ENCODE peak calls at places on chromosomes 11 and 22, in five cellular contexts. One of them, this sample, is unnamed.

GRCh38 chr11:106047636-106048035 is 25.6 kb upstream of the MSANTD4 start:
- DNase-seq in OCI-LY7: no peak
- DNase-seq in esophagus muscularis mucosa: no peak
- DNase-seq in brain microvascular endothelial cell: no peak
- DNase-seq in Panc1: no peak
- DNase-seq in this sample: no peak

GRCh38 chr22:47031628-47031915 is 269.1 kb downstream of the TBC1D22A start:
- DNase-seq in OCI-LY7: no peak
- DNase-seq in esophagus muscularis mucosa: no peak
- DNase-seq in brain microvascular endothelial cell: no peak
- DNase-seq in Panc1: no peak
- DNase-seq in this sample: no peak

GRCh38 chr11:72236083-72236697 is 7.8 kb downstream of the PHOX2A start:
- DNase-seq in OCI-LY7: no peak
- DNase-seq in esophagus muscularis mucosa: no peak
- DNase-seq in brain microvascular endothelial cell: no peak
- DNase-seq in Panc1: no peak
- DNase-seq in this sample: no peak

GRCh38 chr11:84430661-84431060 is 1144.5 kb upstream of the CCDC90B start:
- DNase-seq in OCI-LY7: no peak
- DNase-seq in esophagus muscularis mucosa: no peak
- DNase-seq in brain microvascular endothelial cell: no peak
- DNase-seq in Panc1: no peak
- DNase-seq in this sample: no peak

GRCh38 chr11:117145393-117145761 is 1.3 kb downstream of the PAFAH1B2 start:
- DNase-seq in OCI-LY7: peak; percentile 38
- DNase-seq in esophagus muscularis mucosa: no peak
- DNase-seq in brain microvascular endothelial cell: peak; percentile 32
- DNase-seq in Panc1: no peak
- DNase-seq in this sample: no peak

GRCh38 chr11:79227732-79228416 is 213.0 kb downstream of the TENM4 start:
- DNase-seq in OCI-LY7: no peak
- DNase-seq in esophagus muscularis mucosa: no peak
- DNase-seq in brain microvascular endothelial cell: no peak
- DNase-seq in Panc1: no peak
- DNase-seq in this sample: no peak

GRCh38 chr22:24077416-24077815 is 66.3 kb downstream of the CABIN1 start:
- DNase-seq in OCI-LY7: no peak
- DNase-seq in esophagus muscularis mucosa: no peak
- DNase-seq in brain microvascular endothelial cell: no peak
- DNase-seq in Panc1: no peak
- DNase-seq in this sample: no peak

GRCh38 chr11:134047586-134047999 is 21.3 kb upstream of the JAM3 start:
- DNase-seq in OCI-LY7: no peak
- DNase-seq in esophagus muscularis mucosa: peak; percentile 97
- DNase-seq in brain microvascular endothelial cell: peak; percentile 55
- DNase-seq in Panc1: no peak
- DNase-seq in this sample: no peak

GRCh38 chr22:33000342-33001280 is 57.6 kb downstream of the SYN3 start:
- DNase-seq in OCI-LY7: peak; percentile 73
- DNase-seq in esophagus muscularis mucosa: peak; percentile 91
- DNase-seq in brain microvascular endothelial cell: peak; percentile 47
- DNase-seq in Panc1: peak; percentile 7
- DNase-seq in this sample: no peak

GRCh38 chr22:44839061-44839460 is 86.7 kb downstream of the ARHGAP8 start:
- DNase-seq in OCI-LY7: no peak
- DNase-seq in esophagus muscularis mucosa: no peak
- DNase-seq in brain microvascular endothelial cell: no peak
- DNase-seq in Panc1: no peak
- DNase-seq in this sample: no peak

GRCh38 chr11:44893250-44894216 is 57.1 kb downstream of the TP53I11 start:
- DNase-seq in OCI-LY7: no peak
- DNase-seq in esophagus muscularis mucosa: no peak
- DNase-seq in brain microvascular endothelial cell: no peak
- DNase-seq in Panc1: no peak
- DNase-seq in this sample: peak; percentile 20

GRCh38 chr11:130163346-130164220 is 4.0 kb downstream of the ST14 start:
- DNase-seq in OCI-LY7: peak; percentile 70
- DNase-seq in esophagus muscularis mucosa: no peak
- DNase-seq in brain microvascular endothelial cell: no peak
- DNase-seq in Panc1: no peak
- DNase-seq in this sample: no peak

DNA sequence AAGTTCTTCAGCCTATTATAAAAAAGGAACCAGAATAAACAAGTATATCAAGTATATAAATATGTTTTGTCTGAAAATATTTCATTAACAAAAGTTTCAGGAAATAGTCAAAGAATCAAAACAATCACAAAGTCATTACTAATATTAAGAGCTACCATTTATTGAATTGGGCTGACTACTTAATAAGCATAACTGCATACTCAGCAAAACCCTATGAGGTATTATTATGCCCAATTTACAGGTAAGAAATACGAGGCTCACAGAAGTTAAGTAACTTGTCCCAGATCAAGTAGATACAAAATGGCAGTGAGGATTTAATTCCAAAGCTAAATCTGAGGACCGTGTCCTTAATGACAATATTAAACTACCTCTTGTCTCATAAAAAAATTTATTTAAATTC is 52.2 kb downstream of the EIF3M start:
- DNase-seq in OCI-LY7: no peak
- DNase-seq in esophagus muscularis mucosa: no peak
- DNase-seq in brain microvascular endothelial cell: no peak
- DNase-seq in Panc1: no peak
- DNase-seq in this sample: no peak
- TF ChIP-seq CTCF in OCI-LY7: no peak
- TF ChIP-seq CTCF in esophagus muscularis mucosa: no peak
- TF ChIP-seq CTCF in brain microvascular endothelial cell: no peak
- TF ChIP-seq CTCF in Panc1: no peak
- TF ChIP-seq CTCF in this sample: no peak

DNA sequence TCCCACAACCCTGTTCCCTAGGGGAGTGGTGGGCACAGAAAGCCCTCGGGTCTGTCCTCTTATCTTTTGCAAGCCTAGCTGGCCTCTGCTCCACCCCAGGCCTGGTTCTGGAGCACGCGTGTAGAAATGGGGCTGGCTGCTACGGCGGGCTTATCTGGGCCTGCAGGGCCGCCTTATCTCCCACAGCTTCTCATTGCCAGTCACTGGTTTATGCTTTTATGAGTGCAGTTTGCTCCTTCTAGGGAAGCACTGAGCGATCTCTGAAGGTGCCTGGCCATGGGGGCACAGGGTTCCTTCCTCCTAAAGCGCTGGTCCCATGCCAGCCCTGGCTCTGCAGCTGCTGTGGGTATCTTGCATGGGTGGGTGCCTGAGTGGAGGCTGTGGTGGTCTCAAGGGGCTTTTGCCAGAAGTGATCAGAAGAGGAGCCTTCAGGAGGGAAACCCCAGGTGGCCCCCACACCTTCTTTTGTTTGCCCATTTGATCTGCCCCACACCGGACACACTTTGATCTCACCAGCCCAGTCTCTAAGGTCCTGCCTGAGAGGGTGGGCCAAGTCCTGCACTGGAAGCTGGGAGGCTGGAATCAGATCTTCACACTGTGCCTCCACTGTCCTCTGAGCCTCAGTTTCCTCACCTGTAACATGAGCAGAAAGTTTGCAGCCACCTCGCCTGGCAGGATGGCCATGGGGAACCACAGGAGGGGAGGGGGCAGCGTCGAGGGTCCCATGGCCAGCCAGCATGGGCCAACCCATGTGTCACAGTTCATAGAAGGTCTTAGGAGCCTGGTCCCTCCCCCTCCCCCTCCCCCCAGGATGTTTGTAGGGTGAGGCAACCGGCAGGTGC is 86.6 kb upstream of the FGF3 start:
- DNase-seq in OCI-LY7: no peak
- DNase-seq in esophagus muscularis mucosa: no peak
- DNase-seq in brain microvascular endothelial cell: no peak
- DNase-seq in Panc1: no peak
- DNase-seq in this sample: no peak
- H3K4me3 ChIP-seq in OCI-LY7: no peak overlapping the region
- H3K4me3 ChIP-seq in esophagus muscularis mucosa: no peak overlapping the region
- H3K4me3 ChIP-seq in brain microvascular endothelial cell: no peak overlapping the region
- H3K4me3 ChIP-seq in Panc1: no peak overlapping the region
- H3K4me3 ChIP-seq in this sample: no peak overlapping the region

GRCh38 chr11:65541093-65542010 is 16.5 kb downstream of the SCYL1 start:
- DNase-seq in OCI-LY7: peak; percentile 25
- DNase-seq in esophagus muscularis mucosa: no peak
- DNase-seq in brain microvascular endothelial cell: no peak
- DNase-seq in Panc1: no peak
- DNase-seq in this sample: no peak
- TF ChIP-seq CTCF in OCI-LY7: no peak
- TF ChIP-seq CTCF in esophagus muscularis mucosa: no peak
- TF ChIP-seq CTCF in brain microvascular endothelial cell: no peak
- TF ChIP-seq CTCF in Panc1: no peak
- TF ChIP-seq CTCF in this sample: no peak

GRCh38 chr11:58921778-58922390 is 17.4 kb upstream of the GLYATL1 start:
- DNase-seq in OCI-LY7: no peak
- DNase-seq in esophagus muscularis mucosa: no peak
- DNase-seq in brain microvascular endothelial cell: no peak
- DNase-seq in Panc1: no peak
- DNase-seq in this sample: no peak

GRCh38 chr11:58917159-58917765 is 22.0 kb upstream of the GLYATL1 start:
- DNase-seq in OCI-LY7: no peak
- DNase-seq in esophagus muscularis mucosa: peak; percentile 47
- DNase-seq in brain microvascular endothelial cell: no peak
- DNase-seq in Panc1: no peak
- DNase-seq in this sample: no peak

GRCh38 chr11:58922475-58922874 is 16.8 kb upstream of the GLYATL1 start:
- DNase-seq in OCI-LY7: no peak
- DNase-seq in esophagus muscularis mucosa: no peak
- DNase-seq in brain microvascular endothelial cell: no peak
- DNase-seq in Panc1: no peak
- DNase-seq in this sample: no peak

GRCh38 chr11:58919980-58920379 is 19.3 kb upstream of the GLYATL1 start:
- DNase-seq in OCI-LY7: peak; percentile 9
- DNase-seq in esophagus muscularis mucosa: no peak
- DNase-seq in brain microvascular endothelial cell: no peak
- DNase-seq in Panc1: no peak
- DNase-seq in this sample: no peak

GRCh38 chr11:58919561-58919960 is 19.7 kb upstream of the GLYATL1 start:
- DNase-seq in OCI-LY7: no peak
- DNase-seq in esophagus muscularis mucosa: peak; percentile 72
- DNase-seq in brain microvascular endothelial cell: no peak
- DNase-seq in Panc1: no peak
- DNase-seq in this sample: no peak
- H3K4me3 ChIP-seq in OCI-LY7: no peak overlapping the region
- H3K4me3 ChIP-seq in esophagus muscularis mucosa: no peak overlapping the region
- H3K4me3 ChIP-seq in brain microvascular endothelial cell: no peak overlapping the region
- H3K4me3 ChIP-seq in Panc1: no peak overlapping the region
- H3K4me3 ChIP-seq in this sample: no peak overlapping the region

DNA sequence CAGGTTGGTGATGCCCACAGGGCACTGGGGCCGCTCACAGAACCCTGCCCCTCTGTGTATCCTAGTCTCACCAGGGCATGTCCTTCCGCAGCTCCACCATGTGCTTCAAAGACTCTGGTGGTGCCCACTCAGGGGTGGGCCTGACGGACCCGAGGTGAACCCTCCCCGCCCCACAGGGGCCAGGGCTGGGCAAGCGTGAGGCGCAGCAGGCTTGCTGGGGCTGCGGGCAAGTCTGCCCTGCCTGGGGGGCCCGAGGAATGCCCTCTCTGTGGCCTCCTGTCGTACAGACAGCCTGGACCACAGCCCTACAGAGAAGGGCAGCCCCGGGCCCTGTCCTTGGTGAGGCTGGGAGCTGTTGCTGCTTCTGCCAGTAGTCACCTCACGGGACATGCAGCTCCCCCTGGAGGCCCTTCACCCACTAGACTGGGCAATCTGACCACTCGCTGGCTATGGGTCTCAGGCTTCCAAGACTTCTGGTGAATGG is 40.2 kb downstream of the TBX1 start:
- DNase-seq in OCI-LY7: no peak
- DNase-seq in esophagus muscularis mucosa: no peak
- DNase-seq in brain microvascular endothelial cell: peak; percentile 24
- DNase-seq in Panc1: no peak
- DNase-seq in this sample: no peak
- TF ChIP-seq CTCF in OCI-LY7: no peak
- TF ChIP-seq CTCF in esophagus muscularis mucosa: no peak
- TF ChIP-seq CTCF in brain microvascular endothelial cell: peak; percentile 75
- TF ChIP-seq CTCF in Panc1: no peak
- TF ChIP-seq CTCF in this sample: peak; percentile 54

GRCh38 chr11:6681949-6682348 is 1.2 kb downstream of the MRPL17 start:
- DNase-seq in OCI-LY7: peak; percentile 24
- DNase-seq in esophagus muscularis mucosa: no peak
- DNase-seq in brain microvascular endothelial cell: peak; percentile 15
- DNase-seq in Panc1: no peak
- DNase-seq in this sample: no peak

GRCh38 chr11:6682591-6682935 is 577 bp downstream of the MRPL17 start:
- DNase-seq in OCI-LY7: peak; percentile 37
- DNase-seq in esophagus muscularis mucosa: no peak
- DNase-seq in brain microvascular endothelial cell: no peak
- DNase-seq in Panc1: no peak
- DNase-seq in this sample: no peak

GRCh38 chr11:6677018-6677417 is 6.1 kb downstream of the MRPL17 start:
- DNase-seq in OCI-LY7: no peak
- DNase-seq in esophagus muscularis mucosa: no peak
- DNase-seq in brain microvascular endothelial cell: no peak
- DNase-seq in Panc1: no peak
- DNase-seq in this sample: no peak

GRCh38 chr11:6682936-6683861 is at the start of gene MRPL17:
- DNase-seq in OCI-LY7: peak; percentile 100
- DNase-seq in esophagus muscularis mucosa: peak; percentile 100
- DNase-seq in brain microvascular endothelial cell: peak; percentile 99
- DNase-seq in Panc1: peak; percentile 99
- DNase-seq in this sample: peak; percentile 92

DNA sequence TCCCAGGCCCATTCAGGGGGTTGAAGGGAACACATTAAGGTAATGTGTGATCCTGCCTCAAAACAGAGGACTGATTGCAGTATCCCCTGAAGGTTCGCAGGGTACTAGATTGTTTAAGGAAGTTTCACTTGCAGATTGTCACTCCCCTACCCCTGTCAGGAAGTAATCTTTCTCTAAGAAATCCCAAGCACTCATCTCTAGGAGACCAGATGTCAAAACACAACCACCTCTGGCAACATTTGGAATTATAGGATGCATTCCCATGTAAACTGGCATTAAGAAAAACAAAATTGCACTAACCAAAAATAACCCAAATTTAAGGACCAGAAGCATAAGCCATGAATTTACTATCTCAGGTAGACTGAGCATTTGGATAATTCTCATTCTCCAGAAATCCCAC is 1.6 kb downstream of the MRPL17 start:
- DNase-seq in OCI-LY7: no peak
- DNase-seq in esophagus muscularis mucosa: no peak
- DNase-seq in brain microvascular endothelial cell: no peak
- DNase-seq in Panc1: no peak
- DNase-seq in this sample: no peak
- H3K4me3 ChIP-seq in OCI-LY7: peak overlapping the region; percentile 85
- H3K4me3 ChIP-seq in esophagus muscularis mucosa: no peak overlapping the region
- H3K4me3 ChIP-seq in brain microvascular endothelial cell: peak overlapping the region; percentile 99
- H3K4me3 ChIP-seq in Panc1: peak overlapping the region; percentile 82
- H3K4me3 ChIP-seq in this sample: peak overlapping the region; percentile 97

GRCh38 chr11:64164392-64165312 is 1.3 kb downstream of the MACROD1 start:
- DNase-seq in OCI-LY7: no peak
- DNase-seq in esophagus muscularis mucosa: no peak
- DNase-seq in brain microvascular endothelial cell: no peak
- DNase-seq in Panc1: no peak
- DNase-seq in this sample: no peak
- TF ChIP-seq CTCF in OCI-LY7: no peak
- TF ChIP-seq CTCF in esophagus muscularis mucosa: no peak
- TF ChIP-seq CTCF in brain microvascular endothelial cell: no peak
- TF ChIP-seq CTCF in Panc1: no peak
- TF ChIP-seq CTCF in this sample: no peak

This sample was measured in retinal pigment epithelial cell.